ENCODE peak calls at places on chromosomes 5 and 9, in nine cellular contexts. C, B, P, A, N, E, S, K and J are unnamed samples.

GRCh38 chr5:159071382-159071781 is 28.3 kb downstream of the EBF1 start:
- DNase-seq in A (no peak), K (no peak), C (no peak), B (no peak), P (no peak), N (no peak), E (no peak), S (no peak), J (no peak)

GRCh38 chr9:98873535-98874432 is 66.3 kb downstream of the GALNT12 start:
- DNase-seq in B (no peak), K (no peak), C (no peak), A (no peak), P (no peak), S (no peak), E (peak), N (no peak), J (peak)

GRCh38 chr5:1294839-1295649 is at the start of gene TERT:
- DNase-seq in P (peak), K (peak), C (peak), E (no peak), A (peak), S (peak), N (no peak), B (no peak), J (no peak)

GRCh38 chr5:97528941-97529340 is 345.9 kb upstream of the RIOK2 start:
- DNase-seq in B (no peak), N (peak), C (no peak), A (no peak), S (no peak), P (no peak), E (peak), K (no peak), J (peak)

GRCh38 chr9:71675857-71676165 is 92.5 kb downstream of the CEMIP2 start:
- DNase-seq in K (no peak), C (no peak), B (no peak), P (no peak), N (no peak), E (no peak), S (no peak), A (no peak), J (no peak)

GRCh38 chr9:115104908-115105307 is 13.0 kb downstream of the TNC start:
- DNase-seq in S (no peak), E (peak), C (no peak), P (no peak), N (peak), A (no peak), K (no peak), B (no peak), J (peak)

GRCh38 chr9:137461663-137462395 is 2.7 kb upstream of the NSMF start:
- DNase-seq in B (peak), P (peak), K (peak), A (peak), E (no peak), C (peak), S (peak), N (no peak), J (peak)

GRCh38 chr9:108811944-108812343 is 43.8 kb downstream of the ACTL7B start:
- DNase-seq in N (no peak), K (no peak), S (no peak), A (no peak), B (no peak), C (no peak), E (no peak), P (no peak), J (no peak)

GRCh38 chr5:128441165-128441564 is 96.9 kb downstream of the FBN2 start:
- DNase-seq in A (no peak), N (no peak), B (no peak), E (no peak), S (no peak), C (no peak), P (no peak), K (no peak), J (no peak)

GRCh38 chr5:68395844-68396523 is 180.4 kb downstream of the PIK3R1 start:
- DNase-seq in B (no peak), A (no peak), P (no peak), N (no peak), E (no peak), K (no peak), C (no peak), S (no peak), J (no peak)

GRCh38 chr5:133945561-133945960 is 22.9 kb downstream of the C5orf15 start:
- DNase-seq in K (no peak), C (no peak), E (no peak), A (no peak), S (no peak), B (no peak), N (no peak), P (no peak), J (peak)

GRCh38 chr9:136264803-136265405 is 19.3 kb upstream of the QSOX2 start:
- DNase-seq in N (no peak), S (no peak), P (no peak), C (peak), A (no peak), B (no peak), E (no peak), K (no peak), J (no peak)

GRCh38 chr9:107472581-107473335 is 16.8 kb downstream of the KLF4 start:
- DNase-seq in K (no peak), S (no peak), C (no peak), A (no peak), P (no peak), E (no peak), B (no peak), N (no peak), J (no peak)